ENCODE peak calls at places on chromosomes 11 and 22, in six cellular contexts. H, D, Q, L, V and X are unnamed samples.

GRCh38 chr11:61534025-61534900 is 25.7 kb downstream of the LRRC10B start:
- DNase-seq in L (no peak), V (no peak), H (no peak), Q (no peak), D (no peak), X (no peak)

GRCh38 chr22:44142421-44143116 is 38.2 kb upstream of the PARVG start:
- DNase-seq in D (no peak), Q (no peak), H (no peak), V (no peak), L (no peak), X (no peak)

GRCh38 chr11:113674397-113674685 is 31.8 kb downstream of the TMPRSS5 start:
- DNase-seq in Q (no peak), H (no peak), L (no peak), V (no peak), D (no peak), X (no peak)

GRCh38 chr11:68773521-68774187 is 22.3 kb upstream of the TESMIN start:
- DNase-seq in H (no peak), D (no peak), L (no peak), V (peak; percentile 13), Q (no peak), X (no peak)

GRCh38 chr22:38032681-38033521 is 24.3 kb upstream of the PICK1 start:
- DNase-seq in L (no peak), V (peak; percentile 80), D (no peak), Q (peak; percentile 73), H (peak; percentile 33), X (peak; percentile 50)

GRCh38 chr22:46972901-46973831 is 210.7 kb downstream of the TBC1D22A start:
- DNase-seq in D (no peak), H (no peak), L (no peak), Q (no peak), V (no peak), X (no peak)

GRCh38 chr11:32511926-32512325 is 71.7 kb upstream of the EIF3M start:
- DNase-seq in D (no peak), V (no peak), L (no peak), Q (no peak), H (no peak), X (no peak)

GRCh38 chr11:28849053-28849452 is 740.9 kb downstream of the METTL15 start:
- DNase-seq in L (no peak), H (no peak), D (no peak), Q (no peak), V (no peak), X (no peak)

GRCh38 chr11:57899378-57899777 is 124.3 kb upstream of the OR9Q1 start:
- DNase-seq in H (no peak), D (no peak), L (no peak), V (no peak), Q (no peak), X (no peak)

GRCh38 chr11:117381481-117381880 is 53.8 kb downstream of the CEP164 start:
- DNase-seq in D (no peak), H (no peak), L (no peak), V (no peak), Q (no peak), X (no peak)

GRCh38 chr11:125626381-125626950 is 1.5 kb downstream of the CHEK1 start:
- DNase-seq in H (peak; percentile 73), V (no peak), Q (no peak), D (peak; percentile 39), L (no peak), X (peak; percentile 46)

GRCh38 chr11:27934830-27935145 is 173.2 kb downstream of the KIF18A start:
- DNase-seq in Q (peak; percentile 88), H (peak; percentile 82), L (no peak), V (peak; percentile 98), D (no peak), X (peak; percentile 89)

GRCh38 chr11:19844806-19845205 is 132.2 kb downstream of the NAV2 start:
- DNase-seq in D (no peak), H (no peak), L (no peak), Q (no peak), V (no peak), X (no peak)

GRCh38 chr11:380491-380890 is 11.2 kb downstream of the B4GALNT4 start:
- DNase-seq in L (no peak), V (no peak), H (no peak), D (no peak), Q (no peak), X (no peak)

GRCh38 chr22:22018825-22019658 is 36.5 kb upstream of the TOP3B start:
- DNase-seq in H (no peak), L (no peak), V (no peak), D (no peak), Q (no peak), X (no peak)

GRCh38 chr11:83566948-83567347 is 280.8 kb upstream of the CCDC90B start:
- DNase-seq in H (peak; percentile 42), Q (peak; percentile 55), D (no peak), L (no peak), V (peak; percentile 85), X (no peak)

GRCh38 chr11:113618360-113618759 is 87.7 kb downstream of the TMPRSS5 start:
- DNase-seq in D (no peak), V (peak; percentile 71), Q (peak; percentile 29), H (no peak), L (no peak), X (peak; percentile 46)